ENCODE peak calls at places on chromosome 13, in six cellular contexts. A is K562, K is endothelial cell of umbilical vein, X is H1, I is A549, Q is HepG2. W is an unnamed sample.

GRCh38 chr13:106159295-106160195 is 375.9 kb downstream of the EFNB2 start:
- DNase-seq in A (no peak), K (no peak), X (no peak), I (no peak), Q (no peak), W (no peak)

GRCh38 chr13:91576590-91576989 is 178.2 kb downstream of the GPC5 start:
- DNase-seq in A (peak), K (no peak), X (peak), I (peak), Q (peak), W (peak)

GRCh38 chr13:27644302-27644701 is 22.6 kb downstream of the POLR1D start:
- DNase-seq in A (no peak), K (no peak), X (no peak), I (no peak), Q (no peak), W (peak)

GRCh38 chr13:23579072-23579885 is 9.1 kb downstream of the TNFRSF19 start:
- DNase-seq in A (peak), K (peak), X (peak), I (peak), Q (peak), W (peak)

GRCh38 chr13:25733696-25734435 is 317.9 kb downstream of the SHISA2 start:
- DNase-seq in A (no peak), K (no peak), X (no peak), I (no peak), Q (no peak), W (no peak)

GRCh38 chr13:25948910-25949309 is 102.9 kb downstream of the SHISA2 start:
- DNase-seq in A (no peak), K (no peak), X (no peak), I (no peak), Q (no peak), W (no peak)

GRCh38 chr13:27379126-27379525 is 45.3 kb upstream of the GTF3A start:
- DNase-seq in A (no peak), K (no peak), X (no peak), I (no peak), Q (peak), W (no peak)

GRCh38 chr13:33096886-33097610 is 80.8 kb downstream of the KL start:
- DNase-seq in A (no peak), K (no peak), X (no peak), I (no peak), Q (no peak), W (no peak)

GRCh38 chr13:42740753-42741152 is 40.6 kb upstream of the FAM216B start:
- DNase-seq in A (peak), K (peak), X (no peak), I (peak), Q (no peak), W (peak)

GRCh38 chr13:95805921-95806320 is 129.0 kb downstream of the DNAJC3 start:
- DNase-seq in A (no peak), K (no peak), X (no peak), I (no peak), Q (no peak), W (no peak)

GRCh38 chr13:25929816-25930215 is 122.0 kb downstream of the SHISA2 start:
- DNase-seq in A (no peak), K (no peak), X (no peak), I (no peak), Q (no peak), W (no peak)

GRCh38 chr13:113403255-113404104 is 39.5 kb upstream of the GRTP1 start:
- DNase-seq in A (no peak), K (no peak), X (no peak), I (no peak), Q (no peak), W (no peak)

GRCh38 chr13:27194895-27195764 is 23.5 kb upstream of the USP12 start:
- DNase-seq in A (peak), K (peak), X (no peak), I (peak), Q (no peak), W (peak)

GRCh38 chr13:44331912-44332840 is 41.4 kb upstream of the SERP2 start:
- DNase-seq in A (no peak), K (peak), X (no peak), I (no peak), Q (no peak), W (peak)

GRCh38 chr13:34521166-34521565 is 420.9 kb upstream of the NBEA start:
- DNase-seq in A (no peak), K (no peak), X (no peak), I (no peak), Q (no peak), W (no peak)

GRCh38 chr13:89812856-89813255 is 1534.6 kb upstream of the MIR17HG start:
- DNase-seq in A (no peak), K (peak), X (no peak), I (no peak), Q (no peak), W (no peak)

GRCh38 chr13:95195146-95195545 is 106.1 kb downstream of the ABCC4 start:
- DNase-seq in A (no peak), K (no peak), X (no peak), I (no peak), Q (no peak), W (no peak)

GRCh38 chr13:21511841-21512240 is 52.7 kb upstream of the ZDHHC20 start:
- DNase-seq in A (no peak), K (peak), X (no peak), I (no peak), Q (no peak), W (no peak)

GRCh38 chr13:99991806-99992242 is 10.2 kb downstream of the ZIC2 start:
- DNase-seq in A (no peak), K (no peak), X (no peak), I (no peak), Q (no peak), W (no peak)

GRCh38 chr13:76812971-76813691 is 73.1 kb downstream of the KCTD12 start:
- DNase-seq in A (no peak), K (peak), X (no peak), I (no peak), Q (no peak), W (no peak)

GRCh38 chr13:40271511-40271910 is 394.9 kb downstream of the FOXO1 start:
- DNase-seq in A (no peak), K (peak), X (no peak), I (no peak), Q (no peak), W (no peak)

GRCh38 chr13:80336335-80336734 is 4.6 kb downstream of the SPRY2 start:
- DNase-seq in A (no peak), K (no peak), X (no peak), I (no peak), Q (no peak), W (no peak)

GRCh38 chr13:66312312-66313087 is 917.6 kb downstream of the PCDH9 start:
- DNase-seq in A (no peak), K (peak), X (no peak), I (peak), Q (peak), W (no peak)

GRCh38 chr13:86900906-86901305 is 770.3 kb upstream of the SLITRK5 start:
- DNase-seq in A (no peak), K (no peak), X (no peak), I (no peak), Q (no peak), W (no peak)

GRCh38 chr13:92355213-92355612 is 871.4 kb upstream of the GPC6 start:
- DNase-seq in A (peak), K (no peak), X (no peak), I (peak), Q (peak), W (peak)

GRCh38 chr13:98779695-98780094 is 27.2 kb upstream of the SLC15A1 start:
- DNase-seq in A (no peak), K (no peak), X (no peak), I (no peak), Q (no peak), W (no peak)

GRCh38 chr13:98778749-98779148 is 26.3 kb upstream of the SLC15A1 start:
- DNase-seq in A (no peak), K (peak), X (no peak), I (no peak), Q (no peak), W (no peak)

GRCh38 chr13:98780972-98781869 is 28.7 kb upstream of the SLC15A1 start:
- DNase-seq in A (no peak), K (no peak), X (no peak), I (no peak), Q (no peak), W (no peak)

GRCh38 chr13:98781905-98782304 is 29.4 kb upstream of the SLC15A1 start:
- DNase-seq in A (no peak), K (no peak), X (no peak), I (no peak), Q (no peak), W (no peak)

DNA sequence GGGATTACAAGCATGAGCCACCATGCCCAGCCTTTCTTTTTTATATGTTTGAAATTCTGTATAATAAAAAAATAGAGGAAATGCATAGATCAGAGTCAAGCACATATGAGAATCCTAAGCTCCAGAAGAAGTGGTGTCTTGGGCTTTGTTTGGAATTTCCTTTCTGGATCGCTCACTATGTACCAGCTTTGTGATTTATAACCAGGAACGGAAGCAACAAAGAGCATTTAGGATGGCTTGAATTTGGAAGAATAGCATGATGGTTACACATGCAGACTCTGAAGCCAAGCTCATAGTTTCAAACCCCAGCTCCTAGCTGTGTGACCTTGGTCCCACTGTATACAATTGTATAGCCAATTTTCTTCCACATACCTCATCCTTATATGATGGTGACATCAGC is 28.0 kb upstream of the SLC15A1 start:
- DNase-seq in A (no peak), K (no peak), X (no peak), I (no peak), Q (no peak), W (no peak)
- TF ChIP-seq MAX in A (no peak), K (no peak), X (no peak), I (no peak), Q (no peak), W (no peak)

DNA sequence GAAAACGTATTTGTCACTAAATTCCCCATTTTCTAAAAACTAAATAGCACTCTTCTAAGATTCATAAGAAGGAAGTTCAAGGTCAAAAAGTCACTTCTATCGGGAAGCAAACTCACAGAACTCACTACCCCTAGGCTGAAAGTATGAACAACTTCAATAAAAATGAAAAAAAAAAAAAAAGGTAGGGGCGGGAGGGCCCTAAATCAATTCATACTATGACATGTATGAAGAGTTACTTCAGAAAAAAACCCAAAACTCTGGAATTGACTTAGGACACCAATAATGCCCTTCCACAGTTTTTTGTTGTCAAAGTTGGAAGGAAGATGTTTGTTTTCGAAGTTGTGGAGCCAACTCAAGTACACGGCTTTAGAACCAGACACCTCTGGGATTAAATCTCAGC is 1.1 kb downstream of the SUCLA2 start:
- DNase-seq in A (no peak), K (no peak), X (no peak), I (no peak), Q (no peak), W (no peak)
- TF ChIP-seq POLR2A in A (no peak), K (no peak), X (no peak), I (no peak), Q (no peak), W (no peak)

DNA sequence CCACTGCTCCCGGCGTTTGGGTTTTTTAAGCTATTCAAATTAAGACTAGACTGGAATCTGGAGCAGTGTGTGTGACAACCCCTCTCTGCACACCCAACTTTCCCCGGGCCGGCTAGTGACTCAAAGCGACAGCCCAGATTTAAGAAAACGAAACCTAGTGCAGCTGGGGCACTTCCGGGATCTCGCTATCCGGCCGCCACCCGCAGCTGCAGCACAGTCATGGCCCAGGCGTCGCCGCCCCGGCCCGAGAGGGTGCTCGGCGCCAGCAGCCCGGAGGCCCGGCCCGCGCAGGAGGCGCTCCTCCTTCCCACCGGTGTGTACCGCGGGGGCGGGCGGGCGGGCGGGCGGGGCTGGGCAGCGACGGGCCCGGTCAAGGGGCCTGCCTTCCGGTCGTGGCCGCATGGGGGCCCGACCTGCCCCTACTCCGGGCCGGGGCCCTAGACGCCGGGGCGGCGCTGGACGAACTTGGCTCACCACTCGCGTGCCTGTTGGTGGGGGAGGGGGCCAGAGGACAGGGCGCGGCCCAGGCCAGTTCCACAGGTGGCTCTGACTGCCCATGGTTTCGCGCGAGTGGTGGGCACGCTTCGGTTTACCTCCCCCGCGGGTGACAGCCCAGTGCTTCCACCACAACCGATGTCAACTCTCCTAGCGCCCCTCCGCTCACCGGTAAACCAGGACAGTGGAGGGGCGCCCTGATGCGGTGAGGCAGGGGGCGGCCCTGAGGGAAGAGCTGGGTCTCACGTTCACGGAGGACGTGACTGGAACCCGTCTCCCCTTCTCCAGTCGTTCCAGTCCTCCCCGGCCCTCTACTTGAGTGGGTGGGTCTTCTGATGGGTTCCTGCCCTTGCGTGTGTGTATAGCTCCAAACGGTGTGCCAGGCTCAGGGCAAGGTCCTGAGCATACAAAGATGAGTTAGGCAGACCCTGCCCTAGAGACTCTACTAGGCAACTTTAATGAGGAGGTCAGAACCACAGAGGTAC is at the start of gene PHF11:
- DNase-seq in A (peak), K (peak), X (no peak), I (peak), Q (peak), W (peak)
- TF ChIP-seq CTCF in A (no peak), K (peak), X (no peak), I (no peak), Q (peak), W (no peak)

DNA sequence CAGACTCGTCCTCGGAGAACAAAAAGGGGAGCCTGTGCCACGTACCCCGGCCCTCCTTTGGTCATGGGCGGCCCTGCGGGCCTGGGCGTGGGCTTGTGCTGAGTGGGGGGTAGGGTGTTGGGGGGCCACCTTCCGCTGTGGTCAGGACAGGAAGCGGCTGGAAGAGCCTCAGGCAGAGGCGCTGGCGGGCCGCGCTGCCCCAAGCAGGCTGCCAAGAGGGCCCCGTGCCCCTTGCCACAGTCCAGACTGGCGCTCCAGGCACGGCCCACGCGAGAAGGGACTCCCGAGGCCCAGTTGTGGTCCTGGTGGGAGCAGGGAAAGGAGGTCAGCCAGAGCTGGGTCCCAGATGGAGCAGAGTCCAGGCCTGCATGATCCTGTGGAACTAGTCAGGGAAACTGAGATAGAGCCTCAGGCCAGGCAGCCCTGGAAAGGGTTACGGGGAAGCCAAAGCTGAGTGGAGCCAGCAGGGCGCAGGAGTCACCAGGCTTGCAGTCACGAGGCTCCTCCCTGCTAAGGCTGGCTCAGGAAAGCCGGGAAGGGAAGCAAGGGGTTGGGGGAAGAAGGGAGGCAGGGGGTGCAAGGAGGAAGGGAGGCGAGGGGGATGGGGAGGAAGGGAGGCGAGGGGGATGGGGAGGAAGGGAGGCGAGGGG is 135.0 kb downstream of the CRYL1 start:
- DNase-seq in A (no peak), K (no peak), X (no peak), I (no peak), Q (no peak), W (no peak)
- TF ChIP-seq MAX in A (no peak), K (no peak), X (no peak), I (no peak), Q (no peak), W (no peak)

GRCh38 chr13:53028637-53029121 is at the start of gene OLFM4:
- DNase-seq in A (no peak), K (no peak), X (no peak), I (no peak), Q (no peak), W (no peak)
- TF ChIP-seq POLR2A in A (no peak), K (no peak), X (no peak), I (no peak), Q (no peak), W (no peak)

DNA sequence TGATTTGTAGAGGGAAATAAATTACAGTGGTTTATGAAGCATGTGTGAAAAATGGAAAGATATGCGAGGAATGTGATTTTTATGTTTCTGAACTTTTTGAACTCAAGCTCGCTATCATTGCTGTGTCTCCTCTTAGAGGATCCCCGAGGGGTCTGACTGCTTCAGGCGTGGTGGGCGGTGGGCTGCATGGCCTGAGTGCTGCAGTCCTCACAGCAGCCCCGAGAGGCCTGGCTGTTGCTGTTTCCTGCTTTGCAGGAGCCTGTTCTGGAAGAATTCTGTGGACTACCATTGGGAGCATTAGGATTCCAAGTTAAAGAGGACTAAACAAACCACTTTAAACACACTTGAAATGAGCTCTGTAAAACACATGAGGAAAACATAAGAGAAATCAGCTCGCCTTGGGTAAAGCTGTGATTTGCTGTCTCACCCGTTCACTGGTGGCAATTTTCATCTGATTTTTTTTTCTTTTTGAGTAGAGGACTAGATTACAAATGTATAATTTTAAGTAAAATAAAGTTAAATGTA is 95.9 kb downstream of the ARHGEF7 start:
- DNase-seq in A (no peak), K (no peak), X (no peak), I (no peak), Q (no peak), W (no peak)
- TF ChIP-seq CTCF in A (no peak), K (no peak), X (no peak), I (no peak), Q (no peak), W (no peak)

DNA sequence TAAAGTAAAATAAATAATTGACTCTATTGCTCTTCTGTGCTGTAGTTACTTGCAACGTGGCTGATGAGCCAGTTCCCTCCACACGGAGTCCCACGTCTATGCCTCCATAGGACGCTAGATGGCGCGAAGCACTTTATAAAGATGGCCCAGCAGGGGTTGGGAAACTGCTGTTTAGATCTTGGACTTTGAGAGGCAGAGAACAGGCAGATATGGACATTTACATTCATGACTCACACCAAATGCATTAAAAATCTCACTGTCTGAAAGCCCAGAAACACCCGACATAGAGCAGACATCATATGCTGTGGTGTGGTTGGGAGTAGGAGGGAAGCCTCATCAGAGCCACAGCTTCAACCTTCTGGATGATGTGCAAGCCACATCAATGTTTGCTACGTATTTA is 643.1 kb upstream of the ARGLU1 start:
- DNase-seq in A (peak), K (peak), X (peak), I (peak), Q (peak), W (peak)
- TF ChIP-seq MAX in A (no peak), K (no peak), X (no peak), I (no peak), Q (no peak), W (no peak)

W was measured in NB4.